ENCODE peak calls at places on chromosomes 3 and 15, in six cellular contexts. I, P, A, F, D and K are unnamed samples.

GRCh38 chr15:100216177-100216576 is 125.6 kb downstream of the ADAMTS17 start:
- DNase-seq in F (peak; percentile 19), A (no peak), D (no peak), I (no peak), P (no peak), K (peak; percentile 36)

GRCh38 chr3:129481783-129482332 is 41.8 kb downstream of the IFT122 start:
- DNase-seq in P (peak; percentile 44), A (no peak), F (no peak), I (peak; percentile 9), D (peak; percentile 21), K (peak; percentile 85)

GRCh38 chr3:143595456-143596077 is 252.7 kb downstream of the SLC9A9 start:
- DNase-seq in A (no peak), D (no peak), F (no peak), I (peak; percentile 6), P (no peak), K (no peak)

GRCh38 chr15:96331942-96332853 is 1.7 kb downstream of the NR2F2 start:
- DNase-seq in A (no peak), D (no peak), I (peak; percentile 89), F (peak; percentile 80), P (no peak), K (peak; percentile 63)

GRCh38 chr15:40054056-40054745 is 15.2 kb upstream of the SRP14 start:
- DNase-seq in D (no peak), A (no peak), P (no peak), F (no peak), I (peak; percentile 47), K (no peak)

GRCh38 chr3:113495035-113495434 is 19.9 kb downstream of the SPICE1 start:
- DNase-seq in I (peak; percentile 44), F (no peak), P (no peak), A (no peak), D (peak; percentile 48), K (peak; percentile 53)

GRCh38 chr3:133460809-133461208 is 61.0 kb downstream of the BFSP2 start:
- DNase-seq in I (no peak), F (no peak), P (no peak), A (no peak), D (no peak), K (no peak)

GRCh38 chr3:18422972-18423371 is 2.2 kb downstream of the SATB1 start:
- DNase-seq in A (no peak), I (peak; percentile 14), P (no peak), F (no peak), D (no peak), K (peak; percentile 10)

GRCh38 chr3:152623286-152623685 is 211.6 kb upstream of the P2RY1 start:
- DNase-seq in I (no peak), P (no peak), A (no peak), D (no peak), F (no peak), K (peak; percentile 71)

GRCh38 chr3:10974131-10974530 is 18.4 kb upstream of the SLC6A1 start:
- DNase-seq in I (no peak), D (no peak), A (no peak), P (no peak), F (no peak), K (no peak)

GRCh38 chr3:179865876-179866505 is 170.7 kb downstream of the PEX5L start:
- DNase-seq in I (no peak), P (no peak), A (no peak), D (no peak), F (no peak), K (no peak)

GRCh38 chr15:77225641-77226040 is 154.7 kb upstream of the TSPAN3 start:
- DNase-seq in F (no peak), D (no peak), A (no peak), I (peak; percentile 12), P (no peak), K (peak; percentile 14)

GRCh38 chr3:61903931-61904657 is 342.7 kb downstream of the PTPRG start:
- DNase-seq in A (no peak), D (no peak), I (peak; percentile 1), P (no peak), F (no peak), K (peak; percentile 63)

DNA sequence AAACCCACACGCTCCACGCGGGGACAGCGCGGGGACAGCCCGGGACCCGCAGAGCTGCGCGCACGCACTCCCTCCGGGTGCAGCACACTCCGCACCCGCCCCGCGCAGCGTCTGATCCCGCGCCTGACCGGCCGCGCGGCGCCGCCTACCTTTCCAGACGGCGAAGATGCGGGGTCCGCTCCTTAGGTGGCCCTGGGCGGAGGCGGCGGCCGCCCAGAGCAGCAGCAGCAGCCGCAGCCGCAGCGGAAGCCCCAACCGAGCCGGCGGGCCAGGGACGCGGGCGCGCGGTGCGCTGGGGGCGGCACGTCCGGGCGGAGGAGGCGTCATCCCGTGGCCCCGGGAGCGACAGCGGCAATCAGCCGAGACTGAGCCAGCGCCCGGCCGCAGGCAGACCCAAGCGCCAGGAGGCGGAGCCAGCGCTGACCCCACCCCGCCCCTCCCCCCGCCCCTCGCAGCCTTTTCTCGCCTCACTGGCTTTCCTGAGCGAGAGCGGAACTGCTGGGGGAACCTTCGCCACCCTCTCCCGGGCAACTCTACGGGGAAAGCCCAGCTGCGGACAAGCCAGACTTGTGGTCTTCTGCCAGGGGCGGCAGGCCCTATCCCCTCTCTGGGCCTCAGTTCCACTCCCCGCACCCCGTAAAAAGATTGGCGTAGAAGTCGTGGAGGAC is at the start of gene SEMA7A:
- DNase-seq in P (peak; percentile 70), D (peak; percentile 77), I (peak; percentile 92), A (peak; percentile 90), F (peak; percentile 94), K (peak; percentile 62)
- TF ChIP-seq CTCF in P (no peak), D (no peak), I (no peak), A (no peak), F (no peak), K (no peak)

GRCh38 chr15:89379423-89379735 is 44.8 kb upstream of the POLG start:
- DNase-seq in F (no peak), A (no peak), I (no peak), D (no peak), P (no peak), K (no peak)
- H3K4me3 ChIP-seq in F (no peak overlapping the region), A (no peak overlapping the region), I (no peak overlapping the region), D (peak overlapping the region; percentile 53), P (no peak overlapping the region), K (no peak overlapping the region)

DNA sequence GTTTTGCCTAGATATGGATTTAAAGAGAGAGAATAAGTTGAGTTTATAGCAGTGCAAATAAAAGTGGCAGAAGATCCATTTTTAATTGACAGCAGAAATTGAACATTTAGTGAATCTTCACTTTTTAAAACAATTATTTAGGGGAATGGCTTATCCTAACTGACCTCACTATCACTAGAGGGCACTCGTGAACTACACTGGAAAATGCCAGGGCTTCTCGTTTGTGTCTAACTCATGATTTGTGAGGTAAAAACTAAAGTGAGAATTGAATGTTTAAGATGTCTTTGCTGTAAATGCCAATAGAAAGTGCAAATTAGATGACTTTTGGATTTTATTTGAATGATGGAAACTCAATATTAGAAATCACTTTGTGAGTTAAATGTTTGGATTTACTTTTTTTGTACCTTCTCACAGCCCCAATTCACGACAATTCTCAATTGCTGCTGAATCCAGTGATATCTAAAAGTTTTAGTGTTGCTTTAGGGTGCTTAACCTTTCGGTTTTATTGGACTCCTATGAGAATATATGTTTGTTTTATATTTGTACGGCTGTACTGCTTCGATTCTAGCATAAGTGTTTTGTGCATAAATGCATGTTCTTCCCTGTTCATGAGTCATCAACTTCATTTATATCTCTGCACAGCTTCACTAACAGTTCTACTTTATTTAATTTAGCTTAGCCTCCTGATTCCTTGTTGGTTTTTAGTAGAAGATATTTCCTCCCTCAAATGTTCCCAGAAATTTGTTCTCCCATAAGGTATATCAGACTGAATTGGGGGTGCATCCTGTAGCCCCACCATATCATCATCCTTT is 462.1 kb downstream of the MFSD1 start:
- DNase-seq in I (peak; percentile 44), A (no peak), F (no peak), D (no peak), P (no peak), K (peak; percentile 69)
- TF ChIP-seq CTCF in I (peak; percentile 57), A (peak; percentile 97), F (peak; percentile 58), D (no peak), P (peak; percentile 58), K (peak; percentile 86)

GRCh38 chr15:71512281-71513016 is 297.9 kb upstream of the NR2E3 start:
- DNase-seq in D (no peak), A (no peak), P (no peak), F (no peak), I (no peak), K (no peak)
- H3K4me3 ChIP-seq in D (no peak overlapping the region), A (no peak overlapping the region), P (no peak overlapping the region), F (no peak overlapping the region), I (no peak overlapping the region), K (no peak overlapping the region)

DNA sequence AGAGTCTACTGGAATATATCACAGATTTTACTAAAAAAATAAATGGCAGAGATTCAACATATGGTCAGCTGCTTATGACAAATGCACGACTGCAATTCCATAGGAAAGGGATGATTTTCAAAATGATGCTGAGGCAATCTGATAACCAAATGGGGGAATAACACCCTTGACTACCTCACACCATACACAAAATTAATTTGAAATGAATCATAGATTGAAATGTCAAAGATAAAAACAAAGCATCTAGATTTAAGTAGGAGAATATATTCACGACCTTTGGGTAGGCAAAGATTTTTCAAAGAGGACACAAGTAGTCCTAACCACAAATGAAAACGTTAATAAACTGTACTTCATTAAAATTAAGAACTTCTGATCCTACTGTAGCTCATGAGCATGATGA is 11.2 kb downstream of the SENP7 start:
- DNase-seq in F (no peak), P (no peak), A (no peak), I (no peak), D (no peak), K (no peak)
- TF ChIP-seq CTCF in F (no peak), P (no peak), A (no peak), I (no peak), D (no peak), K (no peak)